ENCODE peak calls at places on chromosomes 5 and 9, in five cellular contexts. O is fibroblast of lung, R is IMR-90, S is HCT116, H is neural crest cell. U is an unnamed sample.

GRCh38 chr5:16616536-16617271 is at the start of gene RETREG1:
- DNase-seq in S (peak), H (peak), R (no peak), O (no peak), U (peak)

GRCh38 chr5:122500245-122501086 is 188.4 kb downstream of the SNCAIP start:
- DNase-seq in O (peak), R (peak), S (peak), H (peak), U (no peak)

GRCh38 chr5:171355302-171355724 is 32.3 kb upstream of the NPM1 start:
- DNase-seq in O (no peak), S (no peak), R (no peak), H (no peak), U (no peak)

GRCh38 chr5:87020099-87020934 is 247.4 kb upstream of the RASA1 start:
- DNase-seq in H (no peak), O (peak), S (no peak), R (peak), U (peak)

GRCh38 chr5:81552844-81553569 is 159.1 kb upstream of the ACOT12 start:
- DNase-seq in H (no peak), R (peak), S (peak), O (no peak), U (peak)

GRCh38 chr5:96344678-96345612 is 88.1 kb downstream of the PCSK1 start:
- DNase-seq in O (peak), H (peak), S (peak), R (peak), U (peak)

GRCh38 chr9:89483592-89484474 is 14.1 kb downstream of the SEMA4D start:
- DNase-seq in H (no peak), S (no peak), O (no peak), R (no peak), U (no peak)

GRCh38 chr9:110828148-110828730 is 159.6 kb downstream of the MUSK start:
- DNase-seq in H (no peak), R (peak), O (peak), S (no peak), U (no peak)

GRCh38 chr9:80410106-80410505 is 838.3 kb downstream of the TLE4 start:
- DNase-seq in O (peak), S (no peak), H (peak), R (no peak), U (no peak)

GRCh38 chr5:9320652-9321051 is 225.2 kb downstream of the SEMA5A start:
- DNase-seq in S (no peak), O (no peak), R (no peak), H (no peak), U (no peak)

GRCh38 chr5:77882670-77883257 is 106.6 kb upstream of the TBCA start:
- DNase-seq in R (peak), H (no peak), O (peak), S (no peak), U (peak)

GRCh38 chr5:14739538-14739937 is 75.0 kb downstream of the OTULIN start:
- DNase-seq in R (peak), O (peak), H (no peak), S (no peak), U (peak)

GRCh38 chr9:122835313-122835731 is 6.9 kb upstream of the PDCL start:
- DNase-seq in R (no peak), S (no peak), O (no peak), H (no peak), U (no peak)

GRCh38 chr5:135034186-135034962 is at the start of gene PITX1:
- DNase-seq in O (peak), S (peak), R (peak), H (no peak), U (peak)

GRCh38 chr5:110338336-110339083 is 388.0 kb downstream of the TMEM232 start:
- DNase-seq in S (no peak), O (no peak), H (no peak), R (no peak), U (no peak)

GRCh38 chr9:124285903-124286291 is 28.1 kb downstream of the NEK6 start:
- DNase-seq in R (peak), S (no peak), O (peak), H (no peak), U (no peak)

GRCh38 chr9:91138760-91139159 is 223.0 kb downstream of the AUH start:
- DNase-seq in R (peak), H (no peak), O (peak), S (peak), U (peak)

GRCh38 chr9:37104183-37104889 is 16.0 kb upstream of the ZCCHC7 start:
- DNase-seq in O (peak), H (no peak), S (no peak), R (peak), U (peak)

GRCh38 chr5:140882591-140882899 is 621 bp downstream of the PCDHA13 start:
- DNase-seq in O (no peak), R (no peak), S (peak), H (no peak), U (peak)
- TF ChIP-seq CTCF in O (no peak), R (no peak), S (peak), H (peak), U (no peak)

DNA sequence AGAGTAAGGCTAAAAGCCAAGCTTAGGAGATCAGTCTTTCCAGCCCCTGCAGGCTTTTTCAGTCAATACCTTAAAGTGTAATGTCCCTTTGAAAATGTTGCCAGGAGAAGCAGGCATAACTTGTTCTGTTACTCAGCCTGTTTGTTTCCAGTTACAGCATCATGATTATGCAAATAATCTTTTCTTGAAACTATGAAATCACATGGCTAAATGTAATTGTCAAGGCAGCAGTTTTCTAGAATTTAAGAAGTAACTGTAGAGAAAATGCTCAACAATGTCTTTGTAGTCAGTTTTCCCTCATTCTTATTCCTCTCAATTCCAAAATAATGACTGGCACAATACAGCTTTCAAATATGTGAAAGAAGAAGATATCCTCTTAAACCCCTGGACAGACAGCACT is 1.9 kb upstream of the GPR107 start:
- DNase-seq in S (no peak), H (no peak), R (no peak), O (no peak), U (peak)
- TF ChIP-seq CTCF in S (no peak), H (no peak), R (no peak), O (no peak), U (no peak)

DNA sequence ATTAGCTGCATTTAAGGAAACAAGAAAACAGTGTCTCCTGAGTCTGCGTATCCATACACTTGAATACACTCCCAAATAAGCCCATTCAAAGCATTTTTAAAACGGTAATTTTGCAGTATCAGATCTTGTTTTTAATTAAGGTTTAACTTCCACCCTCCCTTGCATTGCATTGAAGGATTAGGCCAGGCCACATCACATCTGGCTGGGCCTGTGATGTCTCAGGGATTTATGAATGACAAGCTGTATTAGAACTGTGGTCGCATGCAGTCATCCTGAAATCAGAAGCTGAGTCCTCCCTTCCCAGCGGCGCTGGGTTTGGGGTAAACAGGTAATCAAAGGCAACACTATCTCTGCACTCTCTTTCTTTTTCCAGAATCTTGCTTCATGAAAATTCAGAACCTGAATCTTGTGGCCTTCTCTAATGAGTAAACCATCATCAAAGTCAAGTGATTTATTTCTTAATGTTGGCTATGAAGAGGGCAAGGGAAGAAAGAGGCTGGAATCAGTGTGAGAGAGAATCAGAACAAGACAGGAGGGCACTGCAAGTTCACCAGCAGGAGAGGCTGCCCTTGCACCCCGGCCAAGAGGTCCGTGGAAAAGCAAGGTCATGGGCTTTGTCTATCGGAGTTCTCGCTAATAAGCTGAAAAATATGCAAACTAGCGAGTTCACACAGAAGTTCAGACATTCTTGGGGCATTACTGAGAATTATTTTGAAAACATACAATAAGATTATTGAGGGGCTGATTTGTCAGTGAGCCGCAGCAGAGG is 80.0 kb upstream of the ZSWIM6 start:
- DNase-seq in H (no peak), S (no peak), R (no peak), O (no peak), U (no peak)
- TF ChIP-seq CTCF in H (no peak), S (no peak), R (no peak), O (no peak), U (no peak)

GRCh38 chr9:32136700-32137339 is 247.6 kb upstream of the ACO1 start:
- DNase-seq in R (no peak), S (no peak), H (no peak), O (no peak), U (peak)
- TF ChIP-seq CTCF in R (no peak), S (peak), H (peak), O (no peak), U (no peak)

DNA sequence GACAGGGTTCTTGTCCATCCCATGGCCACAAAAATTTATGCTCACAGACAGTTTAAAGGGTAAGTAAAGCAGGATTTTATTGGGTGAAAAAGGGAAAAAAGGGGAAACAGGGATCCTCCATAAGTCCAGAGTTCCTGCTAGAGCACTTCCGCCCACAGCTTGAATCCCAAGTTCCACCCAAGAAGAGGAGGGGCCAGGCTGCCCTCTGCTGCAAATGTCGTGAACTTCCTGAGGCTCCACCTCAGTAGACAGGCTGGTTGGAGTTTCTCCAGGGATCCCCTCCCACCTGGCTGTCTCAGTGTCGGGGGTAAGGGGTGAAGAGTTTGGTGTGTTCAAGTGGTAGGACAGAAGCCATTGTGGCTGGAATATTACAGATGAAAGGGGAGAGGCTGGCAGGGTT is 275.0 kb upstream of the SGCD start:
- DNase-seq in R (no peak), S (no peak), O (no peak), H (no peak), U (no peak)
- TF ChIP-seq CTCF in R (no peak), S (no peak), O (no peak), H (no peak), U (no peak)

GRCh38 chr9:25716220-25716872 is 38.1 kb upstream of the TUSC1 start:
- DNase-seq in R (peak), S (no peak), H (peak), O (peak), U (peak)
- TF ChIP-seq CTCF in R (peak), S (no peak), H (peak), O (peak), U (peak)

GRCh38 chr5:83714780-83715179 is 5.9 kb downstream of the HAPLN1 start:
- DNase-seq in O (no peak), R (no peak), S (no peak), H (no peak), U (peak)

GRCh38 chr5:83708170-83708569 is 12.5 kb downstream of the HAPLN1 start:
- DNase-seq in H (no peak), O (no peak), R (no peak), S (no peak), U (no peak)

GRCh38 chr5:83715316-83716060 is 5.2 kb downstream of the HAPLN1 start:
- DNase-seq in R (no peak), S (no peak), O (no peak), H (no peak), U (peak)

GRCh38 chr5:83711982-83712601 is 8.6 kb downstream of the HAPLN1 start:
- DNase-seq in H (peak), S (no peak), R (peak), O (peak), U (peak)
- TF ChIP-seq CTCF in H (peak), S (peak), R (peak), O (peak), U (peak)

GRCh38 chr5:125835293-125836172 is 587.7 kb upstream of the GRAMD2B start:
- DNase-seq in H (peak), R (peak), S (peak), O (peak), U (peak)
- TF ChIP-seq CTCF in H (peak), R (peak), S (peak), O (peak), U (peak)

GRCh38 chr5:127229185-127229889 is 61.3 kb upstream of the MEGF10 start:
- DNase-seq in H (peak), O (peak), S (no peak), R (peak), U (no peak)
- TF ChIP-seq CTCF in H (peak), O (peak), S (no peak), R (peak), U (peak)

U was measured in bronchial epithelial cell.